ENCODE peak calls at places on chromosomes 7 and 10, in four cellular contexts. T, Z, W and C are unnamed samples.

GRCh38 chr10:4543943-4544540 is 282.0 kb upstream of the AKR1E2 start:
- DNase-seq in T (no peak), Z (no peak), W (no peak), C (no peak)

GRCh38 chr10:88467835-88468485 is 115.2 kb downstream of the RNLS start:
- DNase-seq in T (no peak), Z (no peak), W (no peak), C (no peak)

GRCh38 chr10:78756604-78757442 is 311.9 kb upstream of the ZMIZ1 start:
- DNase-seq in T (peak), Z (peak), W (peak), C (peak)

GRCh38 chr7:19294629-19295028 is 149.4 kb upstream of the FERD3L start:
- DNase-seq in T (no peak), Z (no peak), W (no peak), C (no peak)

GRCh38 chr7:104328308-104328969 is at the start of gene LHFPL3:
- DNase-seq in T (no peak), Z (no peak), W (no peak), C (no peak)

GRCh38 chr7:7639847-7640220 is 718 bp upstream of the UMAD1 start:
- DNase-seq in T (no peak), Z (no peak), W (peak), C (no peak)

GRCh38 chr10:60305394-60305892 is 84.2 kb downstream of the ANK3 start:
- DNase-seq in T (no peak), Z (no peak), W (no peak), C (no peak)

GRCh38 chr7:90621130-90621891 is 25.2 kb downstream of the CDK14 start:
- DNase-seq in T (no peak), Z (no peak), W (no peak), C (no peak)

GRCh38 chr7:11332186-11332864 is 358.7 kb downstream of the PHF14 start:
- DNase-seq in T (no peak), Z (no peak), W (no peak), C (no peak)
- TF ChIP-seq EP300 in T (no peak), Z (no peak), W (no peak), C (no peak)

GRCh38 chr7:151900591-151901312 is 23.8 kb upstream of the PRKAG2 start:
- DNase-seq in T (no peak), Z (no peak), W (no peak), C (no peak)
- TF ChIP-seq EP300 in T (no peak), Z (no peak), W (no peak), C (no peak)

GRCh38 chr7:76303057-76303828 is 770 bp downstream of the HSPB1 start:
- DNase-seq in T (peak), Z (peak), W (peak), C (peak)
- TF ChIP-seq EP300 in T (no peak), Z (peak), W (no peak), C (no peak)

DNA sequence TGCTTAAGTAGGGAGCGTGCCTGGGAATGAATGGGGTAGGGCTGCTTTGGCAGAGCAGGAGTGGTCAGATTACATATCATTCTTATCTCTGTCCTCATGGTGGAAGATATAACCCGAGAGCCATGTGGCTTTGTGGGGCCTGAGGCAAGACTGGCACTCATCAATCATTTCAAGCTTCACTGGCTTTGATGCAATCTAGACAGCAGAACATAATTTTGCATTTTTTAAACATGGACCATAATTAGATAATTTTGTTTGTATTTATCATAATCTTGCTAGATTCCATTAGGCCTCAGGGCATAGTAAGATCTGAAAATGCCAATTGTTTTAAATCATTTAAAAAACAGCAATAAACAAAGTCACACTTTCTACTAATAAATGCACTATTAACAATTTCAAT is 480.3 kb downstream of the NXPH1 start:
- DNase-seq in T (no peak), Z (no peak), W (no peak), C (no peak)
- TF ChIP-seq EP300 in T (no peak), Z (no peak), W (no peak), C (no peak)

GRCh38 chr10:74674892-74675291 is 151.5 kb upstream of the KAT6B start:
- DNase-seq in T (no peak), Z (no peak), W (no peak), C (no peak)

GRCh38 chr10:74677951-74678350 is 148.4 kb upstream of the KAT6B start:
- DNase-seq in T (no peak), Z (no peak), W (no peak), C (no peak)

GRCh38 chr10:74672430-74672829 is 154.0 kb upstream of the KAT6B start:
- DNase-seq in T (no peak), Z (no peak), W (no peak), C (no peak)

GRCh38 chr10:74671716-74672115 is 154.7 kb upstream of the KAT6B start:
- DNase-seq in T (no peak), Z (no peak), W (no peak), C (no peak)

DNA sequence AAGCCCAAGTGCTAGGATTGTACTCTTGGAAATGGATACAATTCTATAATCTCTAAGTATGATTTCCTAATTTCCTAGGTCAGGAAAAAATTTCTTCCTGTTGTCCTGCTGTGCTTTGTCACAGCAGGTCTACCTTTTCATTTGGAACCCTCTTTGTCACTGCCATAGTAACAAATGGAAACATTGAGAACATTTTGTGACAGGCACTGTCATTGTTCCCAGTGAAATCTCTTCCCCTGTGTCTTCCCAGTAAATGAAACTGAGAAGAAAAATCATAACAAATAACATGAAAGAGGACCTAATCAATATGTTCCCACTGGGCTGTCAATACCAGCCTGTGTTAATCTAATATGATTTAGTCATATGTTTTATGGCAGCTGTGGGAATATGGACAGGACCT is 150.9 kb upstream of the KAT6B start:
- DNase-seq in T (no peak), Z (no peak), W (no peak), C (no peak)
- TF ChIP-seq EP300 in T (no peak), Z (no peak), W (no peak), C (no peak)

GRCh38 chr7:158784270-158784669 is 45.0 kb downstream of the ESYT2 start:
- DNase-seq in T (no peak), Z (no peak), W (no peak), C (peak)

GRCh38 chr7:158781976-158782637 is 47.2 kb downstream of the ESYT2 start:
- DNase-seq in T (no peak), Z (no peak), W (no peak), C (no peak)

GRCh38 chr7:158781217-158781975 is 47.9 kb downstream of the ESYT2 start:
- DNase-seq in T (no peak), Z (no peak), W (no peak), C (no peak)

GRCh38 chr7:158783595-158783994 is 45.7 kb downstream of the ESYT2 start:
- DNase-seq in T (no peak), Z (no peak), W (no peak), C (no peak)

DNA sequence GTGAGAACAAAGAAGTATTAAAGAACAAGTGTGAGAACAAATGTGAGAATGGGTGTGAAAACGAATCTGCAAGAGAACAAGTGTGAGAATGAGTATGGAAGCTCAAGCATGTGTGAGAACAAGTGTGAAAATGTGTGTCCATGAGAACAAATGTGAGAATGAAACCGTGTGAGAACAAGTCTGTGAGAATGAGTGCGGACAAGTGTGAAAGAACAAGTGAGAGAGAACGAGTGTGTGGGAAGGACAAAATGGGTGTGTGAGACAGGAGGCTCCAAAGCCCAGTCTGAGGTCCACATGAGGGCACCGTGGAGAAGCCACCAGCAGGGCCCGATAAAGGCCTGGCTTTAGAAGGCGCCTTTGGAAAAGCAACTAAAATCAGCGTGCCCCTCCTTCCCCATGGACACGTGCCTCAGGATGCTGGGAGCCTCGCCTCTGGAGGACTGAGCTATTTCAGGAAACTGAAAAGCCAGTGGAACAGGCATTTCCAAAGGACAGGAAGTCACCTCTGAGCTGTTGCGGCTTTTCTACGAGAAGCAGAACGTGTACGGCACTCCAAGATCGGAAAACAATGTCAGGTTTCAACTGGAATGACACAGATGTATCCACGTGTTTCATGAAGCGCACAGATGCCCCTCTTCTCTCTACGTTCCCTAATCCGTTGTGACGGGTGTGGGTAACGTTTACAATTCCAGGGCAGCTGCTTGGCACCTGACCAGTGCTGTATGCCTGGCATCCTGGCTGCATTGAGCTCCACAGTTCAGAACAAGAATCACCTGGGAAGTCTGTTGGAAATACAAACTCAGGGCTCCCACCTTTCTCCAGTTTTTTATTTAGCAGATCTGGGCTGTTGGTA is 46.4 kb downstream of the ESYT2 start:
- DNase-seq in T (no peak), Z (peak), W (peak), C (peak)
- TF ChIP-seq EP300 in T (no peak), Z (peak), W (no peak), C (peak)

DNA sequence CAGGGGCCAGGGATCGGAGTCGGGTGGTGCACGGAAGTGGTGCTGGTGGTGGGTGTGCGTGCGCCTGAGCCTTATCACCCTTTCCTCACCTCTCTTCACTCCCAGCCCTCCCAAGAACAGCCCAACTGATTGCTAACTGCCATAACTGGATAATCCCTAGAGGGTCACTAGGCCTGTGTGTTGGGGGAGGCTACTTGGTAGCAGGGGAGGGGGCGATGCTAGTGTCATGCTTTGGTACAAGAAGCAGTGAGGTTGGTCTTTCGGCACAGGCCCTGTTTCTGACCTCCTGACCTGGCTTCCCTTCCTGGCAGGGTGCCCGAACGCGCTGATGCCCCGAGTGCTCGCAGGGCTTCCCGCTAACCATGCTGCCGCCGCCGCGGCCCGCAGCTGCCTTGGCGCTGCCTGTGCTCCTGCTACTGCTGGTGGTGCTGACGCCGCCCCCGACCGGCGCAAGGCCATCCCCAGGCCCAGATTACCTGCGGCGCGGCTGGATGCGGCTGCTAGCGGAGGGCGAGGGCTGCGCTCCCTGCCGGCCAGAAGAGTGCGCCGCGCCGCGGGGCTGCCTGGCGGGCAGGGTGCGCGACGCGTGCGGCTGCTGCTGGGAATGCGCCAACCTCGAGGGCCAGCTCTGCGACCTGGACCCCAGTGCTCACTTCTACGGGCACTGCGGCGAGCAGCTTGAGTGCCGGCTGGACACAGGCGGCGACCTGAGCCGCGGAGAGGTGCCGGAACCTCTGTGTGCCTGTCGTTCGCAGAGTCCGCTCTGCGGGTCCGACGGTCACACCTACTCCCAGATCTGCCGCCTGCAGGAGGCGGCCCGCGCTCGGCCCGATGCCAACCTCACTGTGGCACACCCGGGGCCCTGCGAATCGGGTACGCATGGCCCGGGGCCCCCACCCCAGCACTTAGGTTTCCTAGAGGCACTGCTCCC is 707 bp downstream of the KAZALD1 start:
- DNase-seq in T (peak), Z (no peak), W (peak), C (peak)
- TF ChIP-seq EP300 in T (no peak), Z (no peak), W (no peak), C (no peak)

DNA sequence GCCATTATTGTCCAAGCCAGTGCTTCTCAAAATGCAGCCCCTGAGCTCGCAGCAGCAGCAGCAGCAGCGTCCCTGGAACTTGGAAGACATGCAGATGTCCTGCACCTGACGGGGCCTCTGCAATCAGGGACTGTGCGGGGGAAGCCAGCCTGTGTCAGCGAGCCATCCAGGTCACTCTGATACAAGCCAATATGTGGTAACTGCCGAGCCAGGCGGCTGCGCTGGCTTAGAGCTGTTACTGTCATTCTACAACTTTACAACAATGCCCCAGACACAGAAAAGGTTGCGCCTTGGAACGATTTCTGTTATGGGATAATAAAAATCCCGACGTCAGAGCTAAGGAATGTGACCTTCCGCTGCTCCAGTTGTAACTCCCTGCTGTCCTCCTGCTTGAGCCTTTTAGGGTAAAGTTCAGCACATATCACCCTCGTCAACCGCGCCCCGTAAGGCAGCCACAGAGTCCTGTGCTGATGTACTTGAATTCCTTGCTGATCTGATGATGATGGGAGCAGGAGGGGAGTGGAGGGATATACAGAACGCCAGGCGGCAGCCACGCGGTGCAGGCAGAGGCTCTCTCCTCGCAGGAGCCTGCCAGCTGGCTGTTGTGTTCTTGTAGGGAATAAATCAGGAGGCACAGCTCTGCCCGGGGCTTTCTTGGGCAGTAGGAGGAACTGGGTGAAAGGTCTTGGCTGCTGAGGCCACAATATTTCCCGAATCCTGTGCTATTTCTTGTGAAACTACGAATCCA is 20.0 kb upstream of the CRYGN start:
- DNase-seq in T (peak), Z (peak), W (peak), C (peak)
- TF ChIP-seq EP300 in T (peak), Z (peak), W (no peak), C (peak)